ENCODE peak calls at places on chromosomes 4 and X, in ten cellular contexts. One of them, this sample, is unnamed.

GRCh38 chrX:39559229-39559628 is 538.5 kb downstream of the BCOR start:
- DNase-seq in colonic mucosa: no peak
- DNase-seq in kidney: no peak
- DNase-seq in NB4: no peak
- DNase-seq in H9: no peak
- DNase-seq in tibial artery: no peak
- DNase-seq in CD4-positive, alpha-beta T cell: no peak
- DNase-seq in AG10803: peak
- DNase-seq in HFFc6: peak
- DNase-seq in epithelial cell of esophagus: peak
- DNase-seq in this sample: no peak

GRCh38 chr4:83569967-83570366 is 34.1 kb downstream of the GPAT3 start:
- DNase-seq in H9: no peak
- DNase-seq in colonic mucosa: no peak
- DNase-seq in AG10803: no peak
- DNase-seq in HFFc6: no peak
- DNase-seq in NB4: peak
- DNase-seq in kidney: no peak
- DNase-seq in tibial artery: no peak
- DNase-seq in epithelial cell of esophagus: peak
- DNase-seq in CD4-positive, alpha-beta T cell: no peak
- DNase-seq in this sample: no peak

GRCh38 chr4:82372502-82372873 is 1.3 kb downstream of the HNRNPD start:
- DNase-seq in H9: no peak
- DNase-seq in HFFc6: peak
- DNase-seq in CD4-positive, alpha-beta T cell: peak
- DNase-seq in epithelial cell of esophagus: peak
- DNase-seq in tibial artery: no peak
- DNase-seq in colonic mucosa: peak
- DNase-seq in NB4: peak
- DNase-seq in AG10803: no peak
- DNase-seq in kidney: no peak
- DNase-seq in this sample: no peak

GRCh38 chrX:100635989-100636320 is 651 bp downstream of the TSPAN6 start:
- DNase-seq in tibial artery: no peak
- DNase-seq in CD4-positive, alpha-beta T cell: peak
- DNase-seq in HFFc6: no peak
- DNase-seq in H9: no peak
- DNase-seq in epithelial cell of esophagus: no peak
- DNase-seq in NB4: no peak
- DNase-seq in kidney: no peak
- DNase-seq in colonic mucosa: no peak
- DNase-seq in AG10803: no peak
- DNase-seq in this sample: no peak

GRCh38 chrX:114152130-114152529 is 431.8 kb upstream of the HTR2C start:
- DNase-seq in HFFc6: no peak
- DNase-seq in CD4-positive, alpha-beta T cell: no peak
- DNase-seq in colonic mucosa: no peak
- DNase-seq in tibial artery: no peak
- DNase-seq in NB4: peak
- DNase-seq in AG10803: peak
- DNase-seq in H9: no peak
- DNase-seq in epithelial cell of esophagus: peak
- DNase-seq in kidney: no peak
- DNase-seq in this sample: no peak

GRCh38 chr4:167234388-167234881 is at the start of gene SPOCK3:
- DNase-seq in AG10803: peak
- DNase-seq in H9: peak
- DNase-seq in CD4-positive, alpha-beta T cell: no peak
- DNase-seq in NB4: no peak
- DNase-seq in tibial artery: no peak
- DNase-seq in colonic mucosa: no peak
- DNase-seq in kidney: peak
- DNase-seq in HFFc6: no peak
- DNase-seq in epithelial cell of esophagus: peak
- DNase-seq in this sample: no peak

GRCh38 chr4:105461221-105462041 is 12.4 kb downstream of the PPA2 start:
- DNase-seq in tibial artery: no peak
- DNase-seq in HFFc6: no peak
- DNase-seq in AG10803: no peak
- DNase-seq in H9: no peak
- DNase-seq in NB4: peak
- DNase-seq in kidney: no peak
- DNase-seq in colonic mucosa: no peak
- DNase-seq in CD4-positive, alpha-beta T cell: no peak
- DNase-seq in epithelial cell of esophagus: peak
- DNase-seq in this sample: no peak

GRCh38 chr4:47913858-47914218 is 545 bp downstream of the NFXL1 start:
- DNase-seq in CD4-positive, alpha-beta T cell: peak
- DNase-seq in H9: peak
- DNase-seq in tibial artery: peak
- DNase-seq in kidney: peak
- DNase-seq in NB4: peak
- DNase-seq in AG10803: no peak
- DNase-seq in HFFc6: no peak
- DNase-seq in epithelial cell of esophagus: peak
- DNase-seq in colonic mucosa: peak
- DNase-seq in this sample: no peak

GRCh38 chrX:140572724-140573123 is 67.9 kb upstream of the SOX3 start:
- DNase-seq in colonic mucosa: peak
- DNase-seq in tibial artery: no peak
- DNase-seq in AG10803: peak
- DNase-seq in NB4: peak
- DNase-seq in H9: peak
- DNase-seq in HFFc6: peak
- DNase-seq in epithelial cell of esophagus: peak
- DNase-seq in kidney: no peak
- DNase-seq in CD4-positive, alpha-beta T cell: no peak
- DNase-seq in this sample: no peak

GRCh38 chr4:168541608-168541953 is 44.7 kb downstream of the PALLD start:
- DNase-seq in kidney: no peak
- DNase-seq in tibial artery: no peak
- DNase-seq in NB4: no peak
- DNase-seq in epithelial cell of esophagus: peak
- DNase-seq in HFFc6: peak
- DNase-seq in AG10803: peak
- DNase-seq in H9: no peak
- DNase-seq in colonic mucosa: no peak
- DNase-seq in CD4-positive, alpha-beta T cell: no peak
- DNase-seq in this sample: no peak

GRCh38 chrX:120350458-120351138 is 11.3 kb upstream of the ATP1B4 start:
- DNase-seq in HFFc6: no peak
- DNase-seq in AG10803: no peak
- DNase-seq in colonic mucosa: no peak
- DNase-seq in kidney: no peak
- DNase-seq in tibial artery: no peak
- DNase-seq in H9: no peak
- DNase-seq in NB4: no peak
- DNase-seq in CD4-positive, alpha-beta T cell: no peak
- DNase-seq in epithelial cell of esophagus: no peak
- DNase-seq in this sample: no peak

GRCh38 chrX:65831268-65831667 is 163.8 kb downstream of the MSN start:
- DNase-seq in CD4-positive, alpha-beta T cell: no peak
- DNase-seq in colonic mucosa: no peak
- DNase-seq in kidney: no peak
- DNase-seq in HFFc6: no peak
- DNase-seq in AG10803: no peak
- DNase-seq in H9: no peak
- DNase-seq in epithelial cell of esophagus: no peak
- DNase-seq in tibial artery: no peak
- DNase-seq in NB4: no peak
- DNase-seq in this sample: no peak

GRCh38 chr4:38111024-38111423 is 150.8 kb downstream of the PTTG2 start:
- DNase-seq in colonic mucosa: no peak
- DNase-seq in CD4-positive, alpha-beta T cell: no peak
- DNase-seq in AG10803: no peak
- DNase-seq in epithelial cell of esophagus: no peak
- DNase-seq in kidney: no peak
- DNase-seq in NB4: no peak
- DNase-seq in tibial artery: no peak
- DNase-seq in H9: no peak
- DNase-seq in HFFc6: no peak
- DNase-seq in this sample: no peak

GRCh38 chr4:106021737-106022410 is 126.6 kb downstream of the NPNT start:
- DNase-seq in epithelial cell of esophagus: no peak
- DNase-seq in colonic mucosa: no peak
- DNase-seq in H9: no peak
- DNase-seq in CD4-positive, alpha-beta T cell: no peak
- DNase-seq in AG10803: no peak
- DNase-seq in tibial artery: no peak
- DNase-seq in NB4: peak
- DNase-seq in HFFc6: no peak
- DNase-seq in kidney: no peak
- DNase-seq in this sample: no peak

GRCh38 chr4:127141857-127142256 is 490.9 kb upstream of the INTU start:
- DNase-seq in tibial artery: no peak
- DNase-seq in AG10803: peak
- DNase-seq in colonic mucosa: no peak
- DNase-seq in NB4: no peak
- DNase-seq in CD4-positive, alpha-beta T cell: no peak
- DNase-seq in kidney: no peak
- DNase-seq in epithelial cell of esophagus: peak
- DNase-seq in H9: no peak
- DNase-seq in HFFc6: peak
- DNase-seq in this sample: no peak

GRCh38 chrX:55777596-55777995 is 60.0 kb downstream of the RRAGB start:
- DNase-seq in kidney: no peak
- DNase-seq in NB4: no peak
- DNase-seq in HFFc6: no peak
- DNase-seq in epithelial cell of esophagus: peak
- DNase-seq in AG10803: no peak
- DNase-seq in H9: no peak
- DNase-seq in CD4-positive, alpha-beta T cell: no peak
- DNase-seq in colonic mucosa: no peak
- DNase-seq in tibial artery: no peak
- DNase-seq in this sample: no peak

DNA sequence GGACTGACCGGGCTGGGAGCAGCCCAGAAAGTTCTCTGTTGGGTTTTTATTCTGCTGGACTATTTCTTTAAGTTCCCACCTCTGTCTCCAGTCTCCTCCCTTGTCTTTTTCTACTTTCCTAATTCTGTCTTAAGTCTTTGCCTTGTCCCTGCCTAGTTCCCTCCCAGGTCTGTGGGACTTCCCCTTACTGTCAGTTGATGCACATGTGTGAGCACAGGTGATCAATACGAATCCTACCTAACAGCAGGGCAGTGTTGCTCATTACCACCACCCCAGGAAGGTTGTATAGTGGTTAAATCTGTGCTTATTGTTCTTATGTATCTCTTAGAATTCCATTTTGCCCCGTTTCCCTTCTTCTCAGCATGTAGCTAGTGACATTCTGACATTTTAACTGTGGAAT is 62.1 kb downstream of the GALNTL6 start:
- DNase-seq in AG10803: no peak
- DNase-seq in kidney: no peak
- DNase-seq in CD4-positive, alpha-beta T cell: no peak
- DNase-seq in tibial artery: no peak
- DNase-seq in H9: no peak
- DNase-seq in HFFc6: no peak
- DNase-seq in epithelial cell of esophagus: no peak
- DNase-seq in colonic mucosa: no peak
- DNase-seq in NB4: peak
- DNase-seq in this sample: no peak
- TF ChIP-seq CTCF in AG10803: no peak
- TF ChIP-seq CTCF in kidney: no peak
- TF ChIP-seq CTCF in CD4-positive, alpha-beta T cell: no peak
- TF ChIP-seq CTCF in tibial artery: no peak
- TF ChIP-seq CTCF in H9: no peak
- TF ChIP-seq CTCF in HFFc6: no peak
- TF ChIP-seq CTCF in epithelial cell of esophagus: no peak
- TF ChIP-seq CTCF in colonic mucosa: no peak
- TF ChIP-seq CTCF in NB4: no peak
- TF ChIP-seq CTCF in this sample: no peak

DNA sequence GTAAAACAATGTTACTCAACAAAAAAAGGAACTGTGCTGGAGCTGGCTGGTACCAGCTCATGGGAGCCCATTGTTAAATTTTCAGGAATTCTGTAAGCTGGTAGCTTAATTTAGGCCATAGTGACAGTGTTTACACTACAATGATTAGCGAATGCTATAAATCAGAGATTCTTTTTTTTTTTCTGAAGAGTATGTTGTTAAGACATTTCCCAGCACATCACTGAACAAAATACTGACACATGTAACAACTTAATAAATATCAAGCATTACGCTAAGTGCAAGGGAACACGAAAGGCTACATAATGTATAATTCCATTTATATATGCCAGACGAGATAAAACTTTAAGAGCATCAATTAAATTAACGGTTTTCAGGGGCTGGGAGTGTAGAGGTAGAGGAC is 4.4 kb downstream of the WDFY3 start:
- DNase-seq in CD4-positive, alpha-beta T cell: no peak
- DNase-seq in tibial artery: no peak
- DNase-seq in H9: no peak
- DNase-seq in colonic mucosa: no peak
- DNase-seq in AG10803: no peak
- DNase-seq in HFFc6: no peak
- DNase-seq in epithelial cell of esophagus: no peak
- DNase-seq in kidney: no peak
- DNase-seq in NB4: no peak
- DNase-seq in this sample: no peak
- TF ChIP-seq CTCF in CD4-positive, alpha-beta T cell: no peak
- TF ChIP-seq CTCF in tibial artery: no peak
- TF ChIP-seq CTCF in H9: no peak
- TF ChIP-seq CTCF in colonic mucosa: no peak
- TF ChIP-seq CTCF in AG10803: no peak
- TF ChIP-seq CTCF in HFFc6: no peak
- TF ChIP-seq CTCF in epithelial cell of esophagus: no peak
- TF ChIP-seq CTCF in kidney: no peak
- TF ChIP-seq CTCF in NB4: no peak
- TF ChIP-seq CTCF in this sample: no peak

GRCh38 chrX:50107470-50107869 is 93.3 kb downstream of the AKAP4 start:
- DNase-seq in HFFc6: no peak
- DNase-seq in NB4: no peak
- DNase-seq in epithelial cell of esophagus: peak
- DNase-seq in AG10803: peak
- DNase-seq in CD4-positive, alpha-beta T cell: no peak
- DNase-seq in tibial artery: no peak
- DNase-seq in colonic mucosa: no peak
- DNase-seq in H9: no peak
- DNase-seq in kidney: no peak
- DNase-seq in this sample: no peak
- TF ChIP-seq CTCF in HFFc6: no peak
- TF ChIP-seq CTCF in NB4: no peak
- TF ChIP-seq CTCF in epithelial cell of esophagus: no peak
- TF ChIP-seq CTCF in AG10803: no peak
- TF ChIP-seq CTCF in CD4-positive, alpha-beta T cell: no peak
- TF ChIP-seq CTCF in tibial artery: no peak
- TF ChIP-seq CTCF in colonic mucosa: no peak
- TF ChIP-seq CTCF in H9: no peak
- TF ChIP-seq CTCF in kidney: no peak
- TF ChIP-seq CTCF in this sample: no peak

DNA sequence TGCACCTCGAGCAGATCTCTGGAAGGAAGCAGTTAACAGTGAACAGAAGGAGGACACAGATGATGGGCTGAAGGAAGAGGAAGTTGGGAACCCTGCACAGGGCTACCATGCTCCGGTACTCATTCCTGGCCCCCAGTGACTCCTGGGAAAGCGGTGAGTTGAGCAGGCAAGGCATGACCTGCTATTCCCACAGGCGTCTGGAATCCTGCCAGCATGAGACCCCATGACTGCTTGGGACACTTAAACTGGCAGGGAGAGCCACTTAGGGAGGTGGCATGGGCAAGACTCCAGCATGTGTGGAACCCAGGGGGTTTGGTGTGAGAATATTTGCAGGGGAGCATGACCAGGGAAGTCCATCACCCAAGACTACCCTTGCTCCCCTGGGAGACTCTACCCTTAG is 1056.4 kb upstream of the POU3F4 start:
- DNase-seq in AG10803: no peak
- DNase-seq in HFFc6: no peak
- DNase-seq in kidney: peak
- DNase-seq in H9: no peak
- DNase-seq in epithelial cell of esophagus: no peak
- DNase-seq in CD4-positive, alpha-beta T cell: no peak
- DNase-seq in NB4: no peak
- DNase-seq in tibial artery: no peak
- DNase-seq in colonic mucosa: no peak
- DNase-seq in this sample: no peak
- TF ChIP-seq CTCF in AG10803: no peak
- TF ChIP-seq CTCF in HFFc6: no peak
- TF ChIP-seq CTCF in kidney: no peak
- TF ChIP-seq CTCF in H9: no peak
- TF ChIP-seq CTCF in epithelial cell of esophagus: no peak
- TF ChIP-seq CTCF in CD4-positive, alpha-beta T cell: no peak
- TF ChIP-seq CTCF in NB4: no peak
- TF ChIP-seq CTCF in tibial artery: no peak
- TF ChIP-seq CTCF in colonic mucosa: no peak
- TF ChIP-seq CTCF in this sample: no peak